ENCODE peak calls at places on chromosomes 13 and 19, in five cellular contexts. W is tibial artery; F is adrenal gland; S is thoracic aorta; E is CD8-positive, alpha-beta T cell. X is an unnamed sample.
A peak's percentile ranks its signal among the peaks of the same experiment; 100 is the strongest.

GRCh38 chr13:70505809-70506208 is 397.6 kb upstream of the KLHL1 start:
- DNase-seq in E (no peak), F (no peak), S (no peak), W (no peak), X (no peak)

GRCh38 chr19:44623626-44624025 is 10.3 kb downstream of the IGSF23 start:
- DNase-seq in E (no peak), F (no peak), S (no peak), W (no peak), X (no peak)

GRCh38 chr19:19256072-19256969 is 16.8 kb downstream of the TM6SF2 start:
- DNase-seq in W (no peak), E (no peak), S (no peak), F (no peak), X (no peak)

GRCh38 chr19:3065675-3066357 is 3.5 kb upstream of the TLE5 start:
- DNase-seq in E (no peak), W (no peak), S (no peak), F (no peak), X (no peak)

GRCh38 chr19:3760871-3761361 is 576 bp downstream of the APBA3 start:
- DNase-seq in W (no peak), F (no peak), E (peak; percentile 39), S (no peak), X (no peak)

GRCh38 chr13:94494021-94494420 is 14.5 kb upstream of the DCT start:
- DNase-seq in W (no peak), S (no peak), E (no peak), F (no peak), X (no peak)

GRCh38 chr13:33057019-33057785 is 41.0 kb downstream of the KL start:
- DNase-seq in E (no peak), S (no peak), W (peak; percentile 26), F (no peak), X (no peak)

GRCh38 chr13:47858678-47859050 is 142.4 kb downstream of the SUCLA2 start:
- DNase-seq in S (no peak), F (no peak), E (no peak), W (no peak), X (no peak)

GRCh38 chr13:94112731-94113130 is 366.8 kb downstream of the DCT start:
- DNase-seq in E (no peak), W (no peak), S (no peak), F (no peak), X (no peak)

GRCh38 chr13:110338441-110339101 is 31.5 kb downstream of the COL4A2 start:
- DNase-seq in S (no peak), F (no peak), W (peak; percentile 78), E (no peak), X (peak; percentile 94)

GRCh38 chr19:31262673-31263308 is 86.4 kb downstream of the TSHZ3 start:
- DNase-seq in S (no peak), F (no peak), E (no peak), W (peak; percentile 20), X (no peak)

GRCh38 chr13:42794572-42795275 is 13.3 kb downstream of the FAM216B start:
- DNase-seq in S (no peak), E (no peak), F (no peak), W (no peak), X (no peak)

GRCh38 chr13:112729408-112729807 is 39.6 kb downstream of the ATP11A start:
- DNase-seq in S (no peak), F (no peak), E (no peak), W (peak; percentile 12), X (no peak)

GRCh38 chr13:92938481-92939020 is 288.1 kb upstream of the GPC6 start:
- DNase-seq in W (no peak), F (no peak), E (no peak), S (no peak), X (no peak)

GRCh38 chr19:49340865-49341718 is 5.9 kb downstream of the CD37 start:
- DNase-seq in S (no peak), F (peak; percentile 15), E (no peak), W (no peak), X (peak; percentile 73)

GRCh38 chr13:24746618-24747247 is 17.2 kb upstream of the RNF17 start:
- DNase-seq in W (no peak), S (no peak), F (no peak), E (no peak), X (no peak)

GRCh38 chr13:47672245-47672975 is 328.7 kb downstream of the SUCLA2 start:
- DNase-seq in S (no peak), F (no peak), W (no peak), E (no peak), X (no peak)

GRCh38 chr19:940591-941291 is 14.9 kb downstream of the ARID3A start:
- DNase-seq in S (peak; percentile 57), W (peak; percentile 80), F (peak; percentile 76), E (peak; percentile 77), X (no peak)

GRCh38 chr13:46605824-46606554 is 53.0 kb downstream of the LRCH1 start:
- DNase-seq in E (no peak), F (no peak), S (no peak), W (no peak), X (no peak)

GRCh38 chr19:3175761-3176714 is 2.5 kb upstream of the S1PR4 start:
- DNase-seq in S (no peak), E (peak; percentile 53), F (no peak), W (no peak), X (peak; percentile 46)

GRCh38 chr13:98484289-98485219 is 92.4 kb downstream of the STK24 start:
- DNase-seq in S (peak; percentile 85), F (peak; percentile 94), W (peak; percentile 90), E (peak; percentile 79), X (peak; percentile 93)

GRCh38 chr19:22595918-22596341 is 38.2 kb upstream of the ZNF492 start:
- DNase-seq in S (no peak), E (no peak), W (peak; percentile 49), F (no peak), X (peak; percentile 87)

GRCh38 chr19:52297601-52298358 is 811 bp downstream of the ZNF480 start:
- DNase-seq in E (no peak), W (no peak), F (peak; percentile 19), S (no peak), X (no peak)

GRCh38 chr13:75132800-75133695 is 348.9 kb downstream of the TBC1D4 start:
- DNase-seq in E (no peak), W (no peak), F (no peak), S (no peak), X (no peak)

GRCh38 chr13:20482275-20482761 is 43.3 kb downstream of the CRYL1 start:
- DNase-seq in F (peak; percentile 44), S (no peak), W (no peak), E (no peak), X (no peak)

GRCh38 chr19:55176116-55176515 is 4.0 kb downstream of the SYT5 start:
- DNase-seq in E (no peak), S (no peak), W (no peak), F (no peak), X (no peak)

GRCh38 chr13:24184265-24184841 is 23.8 kb downstream of the SPATA13 start:
- DNase-seq in S (no peak), E (no peak), F (no peak), W (no peak), X (no peak)

GRCh38 chr19:34308381-34309367 is 54.3 kb downstream of the GARRE1 start:
- DNase-seq in E (peak; percentile 49), W (no peak), F (no peak), S (no peak), X (no peak)

GRCh38 chr13:109274188-109274821 is 512.1 kb downstream of the IRS2 start:
- DNase-seq in E (no peak), W (no peak), S (no peak), F (peak; percentile 41), X (no peak)

DNA sequence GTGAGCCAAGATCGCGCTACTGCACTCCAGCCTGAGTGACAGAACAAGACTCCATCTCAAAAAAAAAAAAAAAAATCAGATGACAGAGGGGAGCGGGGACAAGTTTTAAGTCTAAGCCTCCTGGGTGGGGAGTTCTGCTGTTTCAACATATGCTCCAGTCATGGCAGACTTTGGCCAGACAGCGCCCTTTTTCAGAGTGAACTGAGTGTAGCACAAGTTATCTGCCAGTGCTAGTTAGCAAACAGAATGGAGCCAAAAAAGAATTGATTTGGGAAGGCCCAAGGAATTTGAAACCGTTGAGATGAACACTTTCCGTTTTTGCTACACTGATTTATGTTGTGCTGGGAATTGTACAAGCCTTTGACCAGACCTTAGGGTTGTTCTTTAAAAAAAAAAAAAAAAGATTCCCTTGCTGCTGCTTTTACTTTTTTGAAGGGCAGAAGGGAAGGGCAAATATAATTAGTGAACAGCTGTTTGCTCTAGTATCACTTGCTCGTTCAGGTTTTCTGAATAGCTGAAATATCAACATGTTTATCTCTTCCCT is 5.7 kb downstream of the ACTN4 start:
- DNase-seq in E (no peak), F (no peak), S (no peak), W (peak; percentile 76), X (no peak)
- H3K4me3 ChIP-seq in E (no peak overlapping the region), F (no peak overlapping the region), S (peak overlapping the region; percentile 96), W (peak overlapping the region; percentile 83), X (peak overlapping the region; percentile 97)

GRCh38 chr13:35882722-35883497 is 248.3 kb downstream of the DCLK1 start:
- DNase-seq in W (no peak), S (no peak), E (no peak), F (no peak), X (no peak)

GRCh38 chr13:35876601-35877000 is 254.6 kb downstream of the DCLK1 start:
- DNase-seq in F (no peak), S (no peak), W (no peak), E (no peak), X (no peak)

GRCh38 chr13:35874704-35875103 is 256.5 kb downstream of the DCLK1 start:
- DNase-seq in E (no peak), F (no peak), S (no peak), W (peak; percentile 64), X (no peak)

GRCh38 chr13:35881360-35881759 is 249.8 kb downstream of the DCLK1 start:
- DNase-seq in F (no peak), S (no peak), W (no peak), E (no peak), X (no peak)

GRCh38 chr13:35879111-35879510 is 252.1 kb downstream of the DCLK1 start:
- DNase-seq in E (no peak), W (no peak), S (no peak), F (no peak), X (no peak)
- H3K27ac ChIP-seq in E (no peak overlapping the region), W (no peak overlapping the region), S (no peak overlapping the region), F (no peak overlapping the region), X (no peak overlapping the region)

DNA sequence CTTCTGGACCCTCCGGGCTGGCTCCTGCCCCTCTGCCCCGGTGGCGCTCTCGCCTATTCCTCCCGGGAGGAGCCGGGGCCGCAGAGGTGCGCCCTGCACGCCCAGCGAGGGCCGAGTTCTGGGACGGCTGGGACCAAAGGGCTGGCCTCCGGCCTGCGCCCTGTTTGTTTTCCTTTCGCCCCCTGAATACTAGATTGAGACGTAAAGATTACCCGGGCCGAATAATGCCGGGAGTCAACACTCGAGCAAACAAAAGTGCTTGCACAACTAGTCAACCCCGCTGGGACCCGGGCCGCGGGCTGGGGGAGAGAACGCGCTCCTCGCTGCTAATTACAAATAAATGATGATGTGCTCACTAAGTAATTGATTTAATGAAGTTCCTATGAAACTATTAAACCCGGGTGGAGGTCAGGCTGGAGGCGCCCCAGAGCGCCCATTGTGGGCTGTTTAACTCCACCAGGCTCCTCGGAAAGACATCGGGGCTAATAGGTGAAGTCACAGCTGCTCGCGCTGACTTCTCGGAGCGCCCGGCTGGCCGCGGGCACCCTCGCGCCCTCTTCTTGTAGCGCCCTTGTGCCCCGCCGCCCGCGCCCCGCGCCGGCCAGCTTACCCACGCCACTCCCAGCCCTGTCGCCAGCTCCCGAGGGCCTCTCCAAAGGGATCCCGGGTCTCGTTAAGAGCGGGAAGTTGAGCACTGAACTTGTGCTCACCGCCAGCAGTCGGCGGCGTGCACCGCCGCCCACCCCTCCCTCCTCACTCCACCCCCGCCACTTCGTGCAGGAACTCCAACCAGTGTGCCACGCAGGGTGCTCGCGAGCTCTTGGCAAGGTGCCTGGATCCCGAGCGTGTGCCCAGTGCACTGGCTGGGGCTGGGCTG is 14.9 kb downstream of the ZIC5 start:
- DNase-seq in S (no peak), E (no peak), W (no peak), F (no peak), X (peak; percentile 62)
- H3K4me3 ChIP-seq in S (peak overlapping the region; percentile 51), E (peak overlapping the region; percentile 37), W (no peak overlapping the region), F (no peak overlapping the region), X (peak overlapping the region; percentile 58)

GRCh38 chr13:52617070-52618060 is 24.9 kb upstream of the HNRNPA1L2 start:
- DNase-seq in F (peak; percentile 84), E (peak; percentile 86), S (peak; percentile 39), W (peak; percentile 78), X (peak; percentile 88)
- H3K27ac ChIP-seq in F (peak overlapping the region; percentile 64), E (peak overlapping the region; percentile 59), S (peak overlapping the region; percentile 55), W (peak overlapping the region; percentile 90), X (peak overlapping the region; percentile 94)

X was measured in coronary artery.